ENCODE peak calls at places on chromosomes 3 and 15, in ten cellular contexts. One of them, this sample, is unnamed.

GRCh38 chr3:56864090-56864489 is 62.3 kb upstream of the ARHGEF3 start:
- DNase-seq in CD8-positive, alpha-beta T cell: no peak
- DNase-seq in left ventricle myocardium inferior: no peak
- DNase-seq in AG04450: no peak
- DNase-seq in hepatocyte: no peak
- DNase-seq in RWPE2: no peak
- DNase-seq in BE2C: no peak
- DNase-seq in kidney epithelial cell: no peak
- DNase-seq in upper lobe of right lung: no peak
- DNase-seq in fibroblast of lung: no peak
- DNase-seq in this sample: no peak

GRCh38 chr3:182092662-182093262 is 381.0 kb downstream of the SOX2 start:
- DNase-seq in kidney epithelial cell: no peak
- DNase-seq in RWPE2: no peak
- DNase-seq in BE2C: no peak
- DNase-seq in AG04450: no peak
- DNase-seq in CD8-positive, alpha-beta T cell: no peak
- DNase-seq in upper lobe of right lung: no peak
- DNase-seq in hepatocyte: no peak
- DNase-seq in fibroblast of lung: peak; percentile 30
- DNase-seq in left ventricle myocardium inferior: no peak
- DNase-seq in this sample: no peak

GRCh38 chr3:14324224-14324944 is 78.0 kb upstream of the SLC6A6 start:
- DNase-seq in hepatocyte: no peak
- DNase-seq in AG04450: no peak
- DNase-seq in BE2C: no peak
- DNase-seq in CD8-positive, alpha-beta T cell: no peak
- DNase-seq in upper lobe of right lung: no peak
- DNase-seq in fibroblast of lung: peak; percentile 22
- DNase-seq in RWPE2: no peak
- DNase-seq in left ventricle myocardium inferior: no peak
- DNase-seq in kidney epithelial cell: no peak
- DNase-seq in this sample: no peak

GRCh38 chr3:192080336-192080735 is 619.4 kb downstream of the PYDC2 start:
- DNase-seq in hepatocyte: no peak
- DNase-seq in kidney epithelial cell: no peak
- DNase-seq in BE2C: no peak
- DNase-seq in upper lobe of right lung: no peak
- DNase-seq in left ventricle myocardium inferior: no peak
- DNase-seq in AG04450: no peak
- DNase-seq in fibroblast of lung: no peak
- DNase-seq in RWPE2: no peak
- DNase-seq in CD8-positive, alpha-beta T cell: no peak
- DNase-seq in this sample: no peak

GRCh38 chr3:156638271-156638670 is 36.1 kb upstream of the TIPARP start:
- DNase-seq in AG04450: no peak
- DNase-seq in kidney epithelial cell: no peak
- DNase-seq in upper lobe of right lung: no peak
- DNase-seq in CD8-positive, alpha-beta T cell: no peak
- DNase-seq in hepatocyte: no peak
- DNase-seq in RWPE2: no peak
- DNase-seq in left ventricle myocardium inferior: no peak
- DNase-seq in fibroblast of lung: no peak
- DNase-seq in BE2C: no peak
- DNase-seq in this sample: no peak

GRCh38 chr3:128875556-128876120 is 3.8 kb upstream of the ACAD9 start:
- DNase-seq in left ventricle myocardium inferior: peak; percentile 28
- DNase-seq in BE2C: peak; percentile 74
- DNase-seq in fibroblast of lung: peak; percentile 8
- DNase-seq in RWPE2: no peak
- DNase-seq in kidney epithelial cell: no peak
- DNase-seq in CD8-positive, alpha-beta T cell: peak; percentile 65
- DNase-seq in upper lobe of right lung: no peak
- DNase-seq in AG04450: no peak
- DNase-seq in hepatocyte: peak; percentile 41
- DNase-seq in this sample: no peak

GRCh38 chr3:184300377-184300717 is 1.3 kb downstream of the PSMD2 start:
- DNase-seq in left ventricle myocardium inferior: no peak
- DNase-seq in kidney epithelial cell: no peak
- DNase-seq in fibroblast of lung: peak; percentile 72
- DNase-seq in AG04450: no peak
- DNase-seq in upper lobe of right lung: no peak
- DNase-seq in CD8-positive, alpha-beta T cell: no peak
- DNase-seq in hepatocyte: no peak
- DNase-seq in BE2C: no peak
- DNase-seq in RWPE2: no peak
- DNase-seq in this sample: no peak

GRCh38 chr3:170523248-170523647 is 62.6 kb downstream of the SLC7A14 start:
- DNase-seq in left ventricle myocardium inferior: no peak
- DNase-seq in fibroblast of lung: peak; percentile 62
- DNase-seq in CD8-positive, alpha-beta T cell: no peak
- DNase-seq in RWPE2: no peak
- DNase-seq in upper lobe of right lung: no peak
- DNase-seq in kidney epithelial cell: no peak
- DNase-seq in BE2C: no peak
- DNase-seq in hepatocyte: no peak
- DNase-seq in AG04450: no peak
- DNase-seq in this sample: no peak

GRCh38 chr15:40103124-40103858 is 5.4 kb downstream of the BMF start:
- DNase-seq in fibroblast of lung: peak; percentile 78
- DNase-seq in left ventricle myocardium inferior: peak; percentile 83
- DNase-seq in hepatocyte: peak; percentile 91
- DNase-seq in AG04450: no peak
- DNase-seq in RWPE2: peak; percentile 97
- DNase-seq in CD8-positive, alpha-beta T cell: no peak
- DNase-seq in kidney epithelial cell: no peak
- DNase-seq in upper lobe of right lung: peak; percentile 92
- DNase-seq in BE2C: peak; percentile 94
- DNase-seq in this sample: peak; percentile 50

GRCh38 chr3:60307800-60308199 is 943.5 kb downstream of the FHIT start:
- DNase-seq in RWPE2: no peak
- DNase-seq in left ventricle myocardium inferior: no peak
- DNase-seq in kidney epithelial cell: no peak
- DNase-seq in hepatocyte: no peak
- DNase-seq in fibroblast of lung: no peak
- DNase-seq in upper lobe of right lung: no peak
- DNase-seq in BE2C: no peak
- DNase-seq in CD8-positive, alpha-beta T cell: no peak
- DNase-seq in AG04450: no peak
- DNase-seq in this sample: no peak

GRCh38 chr3:55332191-55332590 is 154.9 kb downstream of the WNT5A start:
- DNase-seq in upper lobe of right lung: no peak
- DNase-seq in hepatocyte: no peak
- DNase-seq in fibroblast of lung: no peak
- DNase-seq in CD8-positive, alpha-beta T cell: no peak
- DNase-seq in BE2C: no peak
- DNase-seq in RWPE2: no peak
- DNase-seq in AG04450: no peak
- DNase-seq in left ventricle myocardium inferior: no peak
- DNase-seq in kidney epithelial cell: no peak
- DNase-seq in this sample: no peak

GRCh38 chr3:41684802-41685740 is 276.8 kb downstream of the ULK4 start:
- DNase-seq in kidney epithelial cell: peak; percentile 86
- DNase-seq in CD8-positive, alpha-beta T cell: no peak
- DNase-seq in BE2C: no peak
- DNase-seq in hepatocyte: no peak
- DNase-seq in fibroblast of lung: peak; percentile 76
- DNase-seq in left ventricle myocardium inferior: no peak
- DNase-seq in upper lobe of right lung: no peak
- DNase-seq in AG04450: no peak
- DNase-seq in RWPE2: no peak
- DNase-seq in this sample: no peak

GRCh38 chr3:100463002-100463401 is 29.4 kb upstream of the TMEM45A start:
- DNase-seq in left ventricle myocardium inferior: no peak
- DNase-seq in fibroblast of lung: peak; percentile 59
- DNase-seq in upper lobe of right lung: no peak
- DNase-seq in hepatocyte: peak; percentile 79
- DNase-seq in CD8-positive, alpha-beta T cell: no peak
- DNase-seq in AG04450: peak; percentile 38
- DNase-seq in kidney epithelial cell: peak; percentile 14
- DNase-seq in RWPE2: no peak
- DNase-seq in BE2C: peak; percentile 37
- DNase-seq in this sample: peak; percentile 9

GRCh38 chr15:43285609-43286037 is 18.9 kb upstream of the TGM5 start:
- DNase-seq in left ventricle myocardium inferior: no peak
- DNase-seq in CD8-positive, alpha-beta T cell: peak; percentile 60
- DNase-seq in hepatocyte: peak; percentile 84
- DNase-seq in BE2C: peak; percentile 58
- DNase-seq in kidney epithelial cell: no peak
- DNase-seq in fibroblast of lung: peak; percentile 42
- DNase-seq in AG04450: peak; percentile 36
- DNase-seq in RWPE2: no peak
- DNase-seq in upper lobe of right lung: no peak
- DNase-seq in this sample: peak; percentile 19

GRCh38 chr15:100311099-100311751 is 30.6 kb downstream of the ADAMTS17 start:
- DNase-seq in left ventricle myocardium inferior: peak; percentile 39
- DNase-seq in CD8-positive, alpha-beta T cell: no peak
- DNase-seq in upper lobe of right lung: no peak
- DNase-seq in BE2C: no peak
- DNase-seq in RWPE2: no peak
- DNase-seq in AG04450: no peak
- DNase-seq in fibroblast of lung: no peak
- DNase-seq in hepatocyte: no peak
- DNase-seq in kidney epithelial cell: no peak
- DNase-seq in this sample: no peak
- H3K4me3 ChIP-seq in left ventricle myocardium inferior: no peak overlapping the region
- H3K4me3 ChIP-seq in CD8-positive, alpha-beta T cell: no peak overlapping the region
- H3K4me3 ChIP-seq in upper lobe of right lung: no peak overlapping the region
- H3K4me3 ChIP-seq in BE2C: no peak overlapping the region
- H3K4me3 ChIP-seq in RWPE2: no peak overlapping the region
- H3K4me3 ChIP-seq in AG04450: no peak overlapping the region
- H3K4me3 ChIP-seq in fibroblast of lung: no peak overlapping the region
- H3K4me3 ChIP-seq in hepatocyte: no peak overlapping the region
- H3K4me3 ChIP-seq in kidney epithelial cell: no peak overlapping the region
- H3K4me3 ChIP-seq in this sample: no peak overlapping the region

GRCh38 chr3:52043750-52044149 is 12.6 kb downstream of the DUSP7 start:
- DNase-seq in AG04450: no peak
- DNase-seq in fibroblast of lung: no peak
- DNase-seq in upper lobe of right lung: no peak
- DNase-seq in BE2C: no peak
- DNase-seq in hepatocyte: no peak
- DNase-seq in CD8-positive, alpha-beta T cell: no peak
- DNase-seq in left ventricle myocardium inferior: no peak
- DNase-seq in kidney epithelial cell: no peak
- DNase-seq in RWPE2: no peak
- DNase-seq in this sample: no peak

GRCh38 chr3:52046914-52047239 is 9.5 kb downstream of the DUSP7 start:
- DNase-seq in upper lobe of right lung: no peak
- DNase-seq in fibroblast of lung: no peak
- DNase-seq in AG04450: no peak
- DNase-seq in RWPE2: no peak
- DNase-seq in left ventricle myocardium inferior: no peak
- DNase-seq in BE2C: no peak
- DNase-seq in hepatocyte: no peak
- DNase-seq in kidney epithelial cell: no peak
- DNase-seq in CD8-positive, alpha-beta T cell: no peak
- DNase-seq in this sample: no peak

GRCh38 chr3:52047295-52047960 is 8.9 kb downstream of the DUSP7 start:
- DNase-seq in RWPE2: peak; percentile 88
- DNase-seq in left ventricle myocardium inferior: no peak
- DNase-seq in BE2C: no peak
- DNase-seq in AG04450: no peak
- DNase-seq in fibroblast of lung: peak; percentile 52
- DNase-seq in upper lobe of right lung: peak; percentile 78
- DNase-seq in CD8-positive, alpha-beta T cell: no peak
- DNase-seq in kidney epithelial cell: no peak
- DNase-seq in hepatocyte: no peak
- DNase-seq in this sample: no peak

GRCh38 chr3:52046186-52046913 is 10.0 kb downstream of the DUSP7 start:
- DNase-seq in RWPE2: peak; percentile 98
- DNase-seq in fibroblast of lung: peak; percentile 99
- DNase-seq in AG04450: peak; percentile 87
- DNase-seq in upper lobe of right lung: no peak
- DNase-seq in kidney epithelial cell: peak; percentile 91
- DNase-seq in BE2C: peak; percentile 54
- DNase-seq in hepatocyte: peak; percentile 53
- DNase-seq in CD8-positive, alpha-beta T cell: no peak
- DNase-seq in left ventricle myocardium inferior: no peak
- DNase-seq in this sample: peak; percentile 95

DNA sequence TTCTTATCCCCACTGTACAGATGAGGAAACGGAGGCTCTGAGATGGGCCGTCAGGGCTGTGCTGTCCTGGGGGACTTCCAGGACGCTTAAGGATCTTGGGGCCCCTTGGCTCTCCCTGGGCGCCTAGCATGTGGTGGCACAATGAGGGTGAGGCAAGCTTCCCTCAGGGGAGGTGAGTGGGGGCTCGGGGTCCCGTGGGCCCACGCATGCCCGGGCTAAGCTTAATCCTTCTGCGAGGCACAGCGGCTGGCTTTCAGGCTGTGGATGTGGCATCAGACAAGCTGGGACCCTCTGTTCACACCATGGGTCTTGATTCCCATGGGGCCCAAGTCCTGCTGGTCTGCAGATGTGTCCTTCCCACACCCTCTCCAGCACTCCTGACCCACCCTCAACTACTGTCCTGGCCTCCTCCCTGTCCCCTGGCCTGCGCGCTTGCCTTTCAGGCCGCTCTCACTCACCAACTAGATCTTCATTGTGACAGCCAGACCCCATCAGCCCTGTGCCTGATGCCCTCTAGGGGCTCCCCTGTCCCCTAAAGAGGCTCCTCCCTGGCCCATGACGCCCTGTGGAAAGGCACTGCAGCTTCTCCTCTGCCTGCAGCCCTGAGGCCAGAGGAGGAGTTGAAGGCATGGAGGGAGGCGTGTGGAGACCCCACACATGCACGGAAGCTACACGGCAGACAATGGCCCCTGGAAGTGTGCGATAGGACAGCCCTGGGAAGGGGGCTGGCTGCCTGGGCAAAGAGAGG is 11.3 kb downstream of the DUSP7 start:
- DNase-seq in BE2C: no peak
- DNase-seq in hepatocyte: no peak
- DNase-seq in left ventricle myocardium inferior: no peak
- DNase-seq in RWPE2: no peak
- DNase-seq in fibroblast of lung: no peak
- DNase-seq in kidney epithelial cell: no peak
- DNase-seq in AG04450: no peak
- DNase-seq in CD8-positive, alpha-beta T cell: no peak
- DNase-seq in upper lobe of right lung: no peak
- DNase-seq in this sample: no peak
- TF ChIP-seq CTCF in BE2C: no peak
- TF ChIP-seq CTCF in hepatocyte: no peak
- TF ChIP-seq CTCF in left ventricle myocardium inferior: no peak
- TF ChIP-seq CTCF in RWPE2: no peak
- TF ChIP-seq CTCF in fibroblast of lung: no peak
- TF ChIP-seq CTCF in kidney epithelial cell: no peak
- TF ChIP-seq CTCF in AG04450: no peak
- TF ChIP-seq CTCF in CD8-positive, alpha-beta T cell: no peak
- TF ChIP-seq CTCF in upper lobe of right lung: no peak
- TF ChIP-seq CTCF in this sample: no peak

GRCh38 chr15:70535071-70535954 is 228.0 kb downstream of the UACA start:
- DNase-seq in hepatocyte: no peak
- DNase-seq in AG04450: no peak
- DNase-seq in CD8-positive, alpha-beta T cell: peak; percentile 54
- DNase-seq in kidney epithelial cell: no peak
- DNase-seq in fibroblast of lung: no peak
- DNase-seq in upper lobe of right lung: no peak
- DNase-seq in RWPE2: peak; percentile 42
- DNase-seq in left ventricle myocardium inferior: no peak
- DNase-seq in BE2C: no peak
- DNase-seq in this sample: no peak
- H3K27me3 ChIP-seq in hepatocyte: peaks cover 5% of the 10 kb centered on the region
- H3K27me3 ChIP-seq in AG04450: peaks cover 52% of the 10 kb centered on the region
- H3K27me3 ChIP-seq in CD8-positive, alpha-beta T cell: no peaks in the 10 kb centered on the region
- H3K27me3 ChIP-seq in kidney epithelial cell: peaks cover 14% of the 10 kb centered on the region
- H3K27me3 ChIP-seq in fibroblast of lung: peaks cover 36% of the 10 kb centered on the region
- H3K27me3 ChIP-seq in upper lobe of right lung: no peaks in the 10 kb centered on the region
- H3K27me3 ChIP-seq in RWPE2: no peaks in the 10 kb centered on the region
- H3K27me3 ChIP-seq in left ventricle myocardium inferior: peaks cover 64% of the 10 kb centered on the region
- H3K27me3 ChIP-seq in BE2C: no peaks in the 10 kb centered on the region
- H3K27me3 ChIP-seq in this sample: peaks cover 57% of the 10 kb centered on the region

GRCh38 chr3:138861755-138862333 is 27.1 kb upstream of the PIK3CB start:
- DNase-seq in left ventricle myocardium inferior: no peak
- DNase-seq in fibroblast of lung: peak; percentile 83
- DNase-seq in BE2C: no peak
- DNase-seq in CD8-positive, alpha-beta T cell: no peak
- DNase-seq in kidney epithelial cell: peak; percentile 19
- DNase-seq in RWPE2: no peak
- DNase-seq in upper lobe of right lung: no peak
- DNase-seq in AG04450: no peak
- DNase-seq in hepatocyte: peak; percentile 8
- DNase-seq in this sample: no peak
- H3K4me3 ChIP-seq in left ventricle myocardium inferior: no peak overlapping the region
- H3K4me3 ChIP-seq in fibroblast of lung: no peak overlapping the region
- H3K4me3 ChIP-seq in BE2C: no peak overlapping the region
- H3K4me3 ChIP-seq in CD8-positive, alpha-beta T cell: no peak overlapping the region
- H3K4me3 ChIP-seq in kidney epithelial cell: no peak overlapping the region
- H3K4me3 ChIP-seq in RWPE2: no peak overlapping the region
- H3K4me3 ChIP-seq in upper lobe of right lung: no peak overlapping the region
- H3K4me3 ChIP-seq in AG04450: no peak overlapping the region
- H3K4me3 ChIP-seq in hepatocyte: no peak overlapping the region
- H3K4me3 ChIP-seq in this sample: no peak overlapping the region